ENCODE peak calls at places on chromosomes 2 and 18, in nine cellular contexts. One of them, this sample, is unnamed.
A peak's percentile ranks its signal among the peaks of the same experiment; 100 is the strongest.

GRCh38 chr18:67239826-67240225 is 276.7 kb downstream of the DSEL start:
- DNase-seq in HT1080: no peak
- DNase-seq in T-helper 9 cell: no peak
- DNase-seq in skeletal muscle cell: no peak
- DNase-seq in activated naive CD4-positive, alpha-beta T cell treated with anti-CD3 and anti-CD28 coated beads for 36 hours: peak; percentile 21
- DNase-seq in tibial artery: no peak
- DNase-seq in COLO829: no peak
- DNase-seq in effector CD4-positive, alpha-beta T cell: no peak
- DNase-seq in right lobe of liver: no peak
- DNase-seq in this sample: peak; percentile 31

GRCh38 chr18:31454066-31454708 is 6.6 kb downstream of the DSG3 start:
- DNase-seq in HT1080: peak; percentile 91
- DNase-seq in T-helper 9 cell: no peak
- DNase-seq in skeletal muscle cell: peak; percentile 47
- DNase-seq in activated naive CD4-positive, alpha-beta T cell treated with anti-CD3 and anti-CD28 coated beads for 36 hours: no peak
- DNase-seq in tibial artery: no peak
- DNase-seq in COLO829: peak; percentile 66
- DNase-seq in effector CD4-positive, alpha-beta T cell: no peak
- DNase-seq in right lobe of liver: no peak
- DNase-seq in this sample: no peak

GRCh38 chr18:48787523-48788151 is 163.1 kb downstream of the SMAD7 start:
- DNase-seq in HT1080: no peak
- DNase-seq in T-helper 9 cell: no peak
- DNase-seq in skeletal muscle cell: no peak
- DNase-seq in activated naive CD4-positive, alpha-beta T cell treated with anti-CD3 and anti-CD28 coated beads for 36 hours: no peak
- DNase-seq in tibial artery: peak; percentile 16
- DNase-seq in COLO829: no peak
- DNase-seq in effector CD4-positive, alpha-beta T cell: no peak
- DNase-seq in right lobe of liver: no peak
- DNase-seq in this sample: no peak

GRCh38 chr2:145692971-145693478 is 1173.1 kb upstream of the ZEB2 start:
- DNase-seq in HT1080: peak; percentile 82
- DNase-seq in T-helper 9 cell: no peak
- DNase-seq in skeletal muscle cell: peak; percentile 93
- DNase-seq in activated naive CD4-positive, alpha-beta T cell treated with anti-CD3 and anti-CD28 coated beads for 36 hours: no peak
- DNase-seq in tibial artery: no peak
- DNase-seq in COLO829: no peak
- DNase-seq in effector CD4-positive, alpha-beta T cell: no peak
- DNase-seq in right lobe of liver: peak; percentile 19
- DNase-seq in this sample: no peak

GRCh38 chr2:160835166-160835565 is 325.1 kb upstream of the TANK start:
- DNase-seq in HT1080: no peak
- DNase-seq in T-helper 9 cell: no peak
- DNase-seq in skeletal muscle cell: no peak
- DNase-seq in activated naive CD4-positive, alpha-beta T cell treated with anti-CD3 and anti-CD28 coated beads for 36 hours: no peak
- DNase-seq in tibial artery: no peak
- DNase-seq in COLO829: no peak
- DNase-seq in effector CD4-positive, alpha-beta T cell: no peak
- DNase-seq in right lobe of liver: no peak
- DNase-seq in this sample: no peak

GRCh38 chr2:47172156-47172921 is 17.2 kb upstream of the STPG4 start:
- DNase-seq in HT1080: peak; percentile 59
- DNase-seq in T-helper 9 cell: no peak
- DNase-seq in skeletal muscle cell: no peak
- DNase-seq in activated naive CD4-positive, alpha-beta T cell treated with anti-CD3 and anti-CD28 coated beads for 36 hours: no peak
- DNase-seq in tibial artery: no peak
- DNase-seq in COLO829: no peak
- DNase-seq in effector CD4-positive, alpha-beta T cell: no peak
- DNase-seq in right lobe of liver: no peak
- DNase-seq in this sample: no peak

GRCh38 chr2:99806758-99807157 is 316.9 kb upstream of the REV1 start:
- DNase-seq in HT1080: peak; percentile 70
- DNase-seq in T-helper 9 cell: no peak
- DNase-seq in skeletal muscle cell: peak; percentile 30
- DNase-seq in activated naive CD4-positive, alpha-beta T cell treated with anti-CD3 and anti-CD28 coated beads for 36 hours: no peak
- DNase-seq in tibial artery: no peak
- DNase-seq in COLO829: no peak
- DNase-seq in effector CD4-positive, alpha-beta T cell: no peak
- DNase-seq in right lobe of liver: no peak
- DNase-seq in this sample: no peak

GRCh38 chr2:74379851-74380789 is at the start of gene DCTN1:
- DNase-seq in HT1080: peak; percentile 26
- DNase-seq in T-helper 9 cell: no peak
- DNase-seq in skeletal muscle cell: no peak
- DNase-seq in activated naive CD4-positive, alpha-beta T cell treated with anti-CD3 and anti-CD28 coated beads for 36 hours: peak; percentile 46
- DNase-seq in tibial artery: no peak
- DNase-seq in COLO829: peak; percentile 66
- DNase-seq in effector CD4-positive, alpha-beta T cell: no peak
- DNase-seq in right lobe of liver: no peak
- DNase-seq in this sample: peak; percentile 23

GRCh38 chr18:45156941-45157340 is 458.3 kb upstream of the SLC14A2 start:
- DNase-seq in HT1080: no peak
- DNase-seq in T-helper 9 cell: no peak
- DNase-seq in skeletal muscle cell: peak; percentile 27
- DNase-seq in activated naive CD4-positive, alpha-beta T cell treated with anti-CD3 and anti-CD28 coated beads for 36 hours: no peak
- DNase-seq in tibial artery: no peak
- DNase-seq in COLO829: no peak
- DNase-seq in effector CD4-positive, alpha-beta T cell: no peak
- DNase-seq in right lobe of liver: no peak
- DNase-seq in this sample: no peak

GRCh38 chr2:218745559-218746469 is 35.2 kb downstream of the TTLL4 start:
- DNase-seq in HT1080: peak; percentile 53
- DNase-seq in T-helper 9 cell: no peak
- DNase-seq in skeletal muscle cell: peak; percentile 24
- DNase-seq in activated naive CD4-positive, alpha-beta T cell treated with anti-CD3 and anti-CD28 coated beads for 36 hours: no peak
- DNase-seq in tibial artery: no peak
- DNase-seq in COLO829: peak; percentile 100
- DNase-seq in effector CD4-positive, alpha-beta T cell: no peak
- DNase-seq in right lobe of liver: no peak
- DNase-seq in this sample: no peak

GRCh38 chr2:177255227-177255601 is 9.3 kb downstream of the NFE2L2 start:
- DNase-seq in HT1080: no peak
- DNase-seq in T-helper 9 cell: no peak
- DNase-seq in skeletal muscle cell: no peak
- DNase-seq in activated naive CD4-positive, alpha-beta T cell treated with anti-CD3 and anti-CD28 coated beads for 36 hours: no peak
- DNase-seq in tibial artery: no peak
- DNase-seq in COLO829: no peak
- DNase-seq in effector CD4-positive, alpha-beta T cell: no peak
- DNase-seq in right lobe of liver: no peak
- DNase-seq in this sample: no peak

GRCh38 chr18:74531043-74531442 is 3.3 kb upstream of the CNDP1 start:
- DNase-seq in HT1080: no peak
- DNase-seq in T-helper 9 cell: no peak
- DNase-seq in skeletal muscle cell: no peak
- DNase-seq in activated naive CD4-positive, alpha-beta T cell treated with anti-CD3 and anti-CD28 coated beads for 36 hours: no peak
- DNase-seq in tibial artery: no peak
- DNase-seq in COLO829: no peak
- DNase-seq in effector CD4-positive, alpha-beta T cell: no peak
- DNase-seq in right lobe of liver: no peak
- DNase-seq in this sample: no peak

GRCh38 chr2:99762714-99763113 is 272.9 kb upstream of the REV1 start:
- DNase-seq in HT1080: no peak
- DNase-seq in T-helper 9 cell: no peak
- DNase-seq in skeletal muscle cell: no peak
- DNase-seq in activated naive CD4-positive, alpha-beta T cell treated with anti-CD3 and anti-CD28 coated beads for 36 hours: no peak
- DNase-seq in tibial artery: no peak
- DNase-seq in COLO829: no peak
- DNase-seq in effector CD4-positive, alpha-beta T cell: no peak
- DNase-seq in right lobe of liver: no peak
- DNase-seq in this sample: no peak

GRCh38 chr18:75478996-75479870 is 51.7 kb upstream of the SMIM21 start:
- DNase-seq in HT1080: peak; percentile 41
- DNase-seq in T-helper 9 cell: no peak
- DNase-seq in skeletal muscle cell: no peak
- DNase-seq in activated naive CD4-positive, alpha-beta T cell treated with anti-CD3 and anti-CD28 coated beads for 36 hours: no peak
- DNase-seq in tibial artery: no peak
- DNase-seq in COLO829: peak; percentile 50
- DNase-seq in effector CD4-positive, alpha-beta T cell: no peak
- DNase-seq in right lobe of liver: no peak
- DNase-seq in this sample: no peak

GRCh38 chr2:219514196-219514761 is at the start of gene ASIC4:
- DNase-seq in HT1080: no peak
- DNase-seq in T-helper 9 cell: no peak
- DNase-seq in skeletal muscle cell: no peak
- DNase-seq in activated naive CD4-positive, alpha-beta T cell treated with anti-CD3 and anti-CD28 coated beads for 36 hours: no peak
- DNase-seq in tibial artery: no peak
- DNase-seq in COLO829: no peak
- DNase-seq in effector CD4-positive, alpha-beta T cell: no peak
- DNase-seq in right lobe of liver: no peak
- DNase-seq in this sample: no peak

GRCh38 chr2:200363279-200363678 is 56.8 kb downstream of the SPATS2L start:
- DNase-seq in HT1080: no peak
- DNase-seq in T-helper 9 cell: no peak
- DNase-seq in skeletal muscle cell: no peak
- DNase-seq in activated naive CD4-positive, alpha-beta T cell treated with anti-CD3 and anti-CD28 coated beads for 36 hours: no peak
- DNase-seq in tibial artery: no peak
- DNase-seq in COLO829: no peak
- DNase-seq in effector CD4-positive, alpha-beta T cell: no peak
- DNase-seq in right lobe of liver: no peak
- DNase-seq in this sample: no peak